ENCODE peak calls at places on chromosome 19, in six cellular contexts. C is dorsolateral prefrontal cortex, B is fibroblast of lung, R is NCI-H774, T is AG09319, G is NCI-H510A treated with DMSO at 0.1 percent for 48 hours. V is an unnamed sample.

GRCh38 chr19:14081797-14082674 is 3.5 kb downstream of the C19orf67 start:
- DNase-seq in C (no peak), B (peak), R (no peak), T (no peak), G (no peak), V (no peak)

GRCh38 chr19:30691767-30692516 is 319.8 kb downstream of the ZNF536 start:
- DNase-seq in C (no peak), B (no peak), R (no peak), T (no peak), G (no peak), V (no peak)

GRCh38 chr19:51020988-51021651 is 1.6 kb upstream of the KLK10 start:
- DNase-seq in C (no peak), B (peak), R (peak), T (no peak), G (peak), V (peak)

GRCh38 chr19:1825909-1826556 is 14.0 kb upstream of the ATP8B3 start:
- DNase-seq in C (peak), B (peak), R (peak), T (no peak), G (peak), V (peak)

GRCh38 chr19:18225702-18226468 is at the start of gene PDE4C:
- DNase-seq in C (no peak), B (no peak), R (no peak), T (no peak), G (no peak), V (no peak)

GRCh38 chr19:31418055-31418454 is 68.8 kb upstream of the TSHZ3 start:
- DNase-seq in C (no peak), B (no peak), R (no peak), T (no peak), G (no peak), V (no peak)

GRCh38 chr19:42488783-42489521 is 39.3 kb downstream of the CEACAM1 start:
- DNase-seq in C (no peak), B (no peak), R (no peak), T (no peak), G (no peak), V (no peak)

GRCh38 chr19:14432817-14433453 is at the start of gene PKN1:
- DNase-seq in C (no peak), B (no peak), R (peak), T (no peak), G (peak), V (peak)

GRCh38 chr19:39704181-39705044 is at the start of gene LGALS14:
- DNase-seq in C (no peak), B (no peak), R (no peak), T (no peak), G (no peak), V (no peak)

GRCh38 chr19:32165750-32166149 is 179.7 kb upstream of the ZNF507 start:
- DNase-seq in C (no peak), B (no peak), R (no peak), T (no peak), G (no peak), V (no peak)

GRCh38 chr19:51887522-51888498 is at the start of gene ZNF577:
- DNase-seq in C (peak), B (peak), R (no peak), T (peak), G (no peak), V (no peak)

GRCh38 chr19:42693760-42694350 is 46.4 kb downstream of the PSG3 start:
- DNase-seq in C (no peak), B (peak), R (no peak), T (peak), G (no peak), V (peak)

GRCh38 chr19:56837004-56837403 is 3.5 kb downstream of the PEG3 start:
- DNase-seq in C (no peak), B (no peak), R (no peak), T (no peak), G (no peak), V (no peak)

GRCh38 chr19:32372726-32373613 is 27.6 kb downstream of the ZNF507 start:
- DNase-seq in C (no peak), B (no peak), R (no peak), T (no peak), G (no peak), V (no peak)

GRCh38 chr19:54312011-54312410 is 955 bp downstream of the LILRA5 start:
- DNase-seq in C (no peak), B (no peak), R (no peak), T (no peak), G (no peak), V (no peak)

GRCh38 chr19:51901860-51902259 is 3.0 kb downstream of the ZNF649 start:
- DNase-seq in C (no peak), B (no peak), R (no peak), T (no peak), G (no peak), V (no peak)

GRCh38 chr19:55287361-55288079 is 3.7 kb downstream of the BRSK1 start:
- DNase-seq in C (peak), B (no peak), R (no peak), T (no peak), G (no peak), V (no peak)

GRCh38 chr19:51727349-51727880 is 3.6 kb upstream of the HAS1 start:
- DNase-seq in C (no peak), B (peak), R (no peak), T (no peak), G (no peak), V (no peak)

GRCh38 chr19:51607077-51607476 is 23.1 kb downstream of the SIGLEC5 start:
- DNase-seq in C (no peak), B (no peak), R (no peak), T (no peak), G (no peak), V (no peak)

GRCh38 chr19:39996218-39996810 is 546 bp upstream of the ZNF546 start:
- DNase-seq in C (no peak), B (peak), R (peak), T (peak), G (peak), V (peak)

GRCh38 chr19:55406869-55407624 is 541 bp downstream of the UBE2S start:
- DNase-seq in C (no peak), B (no peak), R (peak), T (no peak), G (no peak), V (no peak)

GRCh38 chr19:14686411-14686810 is 3.4 kb upstream of the ZNF333 start:
- DNase-seq in C (no peak), B (no peak), R (no peak), T (no peak), G (no peak), V (peak)

GRCh38 chr19:29622191-29623070 is 16.3 kb downstream of the POP4 start:
- DNase-seq in C (no peak), B (no peak), R (no peak), T (no peak), G (no peak), V (no peak)

GRCh38 chr19:16659832-16660708 is at the start of gene SMIM7:
- DNase-seq in C (peak), B (peak), R (peak), T (peak), G (peak), V (peak)